ENCODE peak calls at places on chromosomes 2 and 18, in eight cellular contexts. Y is endothelial cell of umbilical vein; K is HT1080; C is ELR; S is activated T-helper 1 cell treated with anti-CD3 and anti-CD28 coated beads, Interleukin-2, amount 50 U/mL, for 16 hours; W is nucleus accumbens; O is stimulated activated CD8-positive, alpha-beta memory T cell treated with anti-CD3 and anti-CD28 coated beads, Interleukin-12 subunit alpha, Interleukin-12 subunit beta, amount 100 ng/mL, for 4 hours; N is stimulated activated naive CD4-positive, alpha-beta T cell treated with Interleukin-2 at 50 U/mL for 16 hours. U is an unnamed sample.

GRCh38 chr2:137133231-137133630 is 367.9 kb downstream of the THSD7B start:
- DNase-seq in C (no peak), O (no peak), S (no peak), K (no peak), Y (no peak), W (no peak), N (no peak), U (no peak)

GRCh38 chr2:169014780-169015179 is 16.3 kb downstream of the ABCB11 start:
- DNase-seq in O (no peak), S (no peak), Y (no peak), W (no peak), K (no peak), C (no peak), N (no peak), U (no peak)

GRCh38 chr2:29010946-29011649 is 30.0 kb downstream of the TOGARAM2 start:
- DNase-seq in O (peak), Y (no peak), C (no peak), S (no peak), W (no peak), N (peak), K (no peak), U (no peak)

GRCh38 chr18:56003009-56003408 is 415.0 kb upstream of the TCF4 start:
- DNase-seq in K (no peak), Y (no peak), N (no peak), W (no peak), O (no peak), C (no peak), S (no peak), U (no peak)

GRCh38 chr2:23940976-23941605 is 828 bp downstream of the UBXN2A start:
- DNase-seq in N (no peak), O (no peak), C (no peak), Y (peak), W (no peak), K (no peak), S (no peak), U (peak)

GRCh38 chr18:54251606-54252400 is 17.5 kb upstream of the POLI start:
- DNase-seq in N (no peak), C (no peak), K (no peak), W (no peak), Y (peak), O (no peak), S (no peak), U (no peak)

GRCh38 chr18:26425148-26425531 is 123.2 kb downstream of the KCTD1 start:
- DNase-seq in Y (no peak), K (no peak), S (no peak), O (no peak), W (no peak), N (no peak), C (peak), U (peak)

GRCh38 chr2:235749121-235749780 is 255.4 kb downstream of the AGAP1 start:
- DNase-seq in W (no peak), C (no peak), S (no peak), Y (no peak), O (no peak), N (no peak), K (no peak), U (no peak)

GRCh38 chr18:44290366-44290855 is 390.3 kb upstream of the SETBP1 start:
- DNase-seq in Y (peak), W (no peak), O (no peak), S (no peak), N (no peak), K (no peak), C (no peak), U (peak)

GRCh38 chr2:14749869-14750268 is 117.4 kb downstream of the LRATD1 start:
- DNase-seq in C (peak), Y (no peak), W (no peak), S (no peak), K (no peak), O (no peak), N (no peak), U (peak)

GRCh38 chr2:189037518-189037917 is 63.3 kb downstream of the COL3A1 start:
- DNase-seq in K (no peak), N (no peak), W (no peak), S (no peak), C (peak), O (no peak), Y (peak), U (peak)

GRCh38 chr2:18074476-18074875 is 196.0 kb downstream of the KCNS3 start:
- DNase-seq in K (peak), C (peak), W (no peak), N (no peak), O (no peak), S (no peak), Y (peak), U (peak)

GRCh38 chr2:43228782-43229659 is 2.6 kb upstream of the ZFP36L2 start:
- DNase-seq in K (no peak), C (no peak), S (no peak), O (no peak), Y (peak), N (no peak), W (no peak), U (peak)

GRCh38 chr2:56971383-56971974 is 787.7 kb downstream of the CCDC85A start:
- DNase-seq in S (no peak), O (no peak), Y (peak), N (no peak), K (no peak), W (no peak), C (no peak), U (no peak)

GRCh38 chr2:121220995-121221394 is 64.0 kb downstream of the TFCP2L1 start:
- DNase-seq in Y (no peak), C (peak), N (no peak), S (no peak), K (peak), O (no peak), W (no peak), U (peak)

GRCh38 chr2:135960598-135961551 is 24.6 kb downstream of the DARS1 start:
- DNase-seq in K (no peak), Y (peak), S (no peak), N (peak), O (no peak), W (no peak), C (no peak), U (no peak)

GRCh38 chr2:120761164-120761861 is 25.6 kb downstream of the GLI2 start:
- DNase-seq in C (no peak), W (no peak), N (no peak), Y (no peak), O (no peak), K (no peak), S (no peak), U (no peak)

GRCh38 chr2:186968277-186968676 is 119.3 kb upstream of the ZSWIM2 start:
- DNase-seq in Y (no peak), W (no peak), S (no peak), C (no peak), O (no peak), N (no peak), K (no peak), U (no peak)

GRCh38 chr18:55250729-55251128 is 291.5 kb upstream of the CCDC68 start:
- DNase-seq in Y (peak), K (peak), S (no peak), N (no peak), O (no peak), W (no peak), C (peak), U (no peak)

GRCh38 chr2:206570199-206570598 is 72.1 kb upstream of the FAM237A start:
- DNase-seq in O (no peak), C (no peak), N (no peak), Y (no peak), W (no peak), S (no peak), K (no peak), U (no peak)

GRCh38 chr2:126513033-126513432 is 142.9 kb upstream of the GYPC start:
- DNase-seq in W (no peak), O (no peak), Y (no peak), K (peak), C (peak), S (no peak), N (no peak), U (peak)

GRCh38 chr18:76467371-76468190 is 27.5 kb downstream of the ZNF516 start:
- DNase-seq in W (no peak), S (no peak), Y (no peak), C (no peak), O (no peak), N (no peak), K (no peak), U (no peak)

GRCh38 chr18:27599202-27599829 is 414.2 kb upstream of the CHST9 start:
- DNase-seq in O (no peak), K (peak), Y (peak), C (peak), W (peak), S (no peak), N (no peak), U (peak)

GRCh38 chr2:219520079-219520478 is 5.8 kb downstream of the ASIC4 start:
- DNase-seq in K (no peak), S (no peak), N (no peak), C (no peak), Y (no peak), W (no peak), O (no peak), U (no peak)

GRCh38 chr18:4455113-4455811 is at the start of gene DLGAP1:
- DNase-seq in C (no peak), N (no peak), O (no peak), S (no peak), K (no peak), W (no peak), Y (no peak), U (peak)

GRCh38 chr2:103734911-103735310 is 973.1 kb downstream of the TMEM182 start:
- DNase-seq in C (no peak), K (peak), N (no peak), S (no peak), W (no peak), O (no peak), Y (no peak), U (no peak)

GRCh38 chr18:58135170-58135569 is 91.1 kb downstream of the NEDD4L start:
- DNase-seq in Y (no peak), S (no peak), W (no peak), O (no peak), N (no peak), K (peak), C (peak), U (no peak)

GRCh38 chr2:150681120-150681796 is 193.8 kb upstream of the RND3 start:
- DNase-seq in C (peak), K (peak), S (no peak), W (no peak), Y (peak), O (no peak), N (no peak), U (peak)

GRCh38 chr2:84970266-84970955 is 550 bp upstream of the KCMF1 start:
- DNase-seq in N (peak), W (peak), C (peak), S (peak), K (peak), O (peak), Y (peak), U (peak)

GRCh38 chr18:8623549-8624106 is 14.4 kb downstream of the RAB12 start:
- DNase-seq in O (no peak), N (no peak), W (no peak), S (no peak), Y (no peak), K (no peak), C (no peak), U (no peak)

GRCh38 chr18:8856187-8856586 is 150.8 kb downstream of the MTCL1 start:
- DNase-seq in O (no peak), Y (no peak), W (no peak), N (no peak), S (no peak), C (no peak), K (no peak), U (no peak)

GRCh38 chr2:161886248-161886647 is 187.8 kb downstream of the DPP4 start:
- DNase-seq in O (no peak), N (no peak), K (no peak), S (no peak), C (no peak), Y (no peak), W (no peak), U (no peak)

GRCh38 chr2:108447947-108448677 is 894 bp upstream of the GCC2 start:
- DNase-seq in S (no peak), N (no peak), W (no peak), C (no peak), K (no peak), O (peak), Y (no peak), U (no peak)

GRCh38 chr2:237675326-237675725 is 47.9 kb downstream of the LRRFIP1 start:
- DNase-seq in O (no peak), N (no peak), Y (peak), W (no peak), S (no peak), C (no peak), K (no peak), U (no peak)

GRCh38 chr2:169046440-169047151 is 15.5 kb upstream of the ABCB11 start:
- DNase-seq in Y (no peak), N (no peak), W (no peak), O (no peak), C (peak), K (peak), S (no peak), U (peak)